ENCODE peak calls at places on chromosomes 5 and 9, in four cellular contexts. D is GM12878, U is H1, K is HepG2. N is an unnamed sample.

GRCh38 chr5:9239626-9240025 is 306.2 kb downstream of the SEMA5A start:
- DNase-seq in D (no peak), U (no peak), K (no peak), N (no peak)

GRCh38 chr5:171162602-171163001 is 146.4 kb upstream of the TLX3 start:
- DNase-seq in D (no peak), U (peak), K (no peak), N (peak)

GRCh38 chr5:136062563-136063274 is 33.9 kb downstream of the TGFBI start:
- DNase-seq in D (no peak), U (no peak), K (peak), N (peak)

GRCh38 chr9:69554945-69555344 is 117.2 kb downstream of the APBA1 start:
- DNase-seq in D (no peak), U (no peak), K (no peak), N (no peak)

GRCh38 chr9:125558453-125559084 is 148.4 kb downstream of the MAPKAP1 start:
- DNase-seq in D (peak), U (peak), K (peak), N (peak)

GRCh38 chr9:78640728-78641127 is 343.8 kb downstream of the PSAT1 start:
- DNase-seq in D (no peak), U (no peak), K (no peak), N (no peak)

GRCh38 chr5:124512236-124512635 is 234.2 kb downstream of the ZNF608 start:
- DNase-seq in D (no peak), U (no peak), K (no peak), N (no peak)

GRCh38 chr5:87944553-87945320 is 323.9 kb downstream of the TMEM161B start:
- DNase-seq in D (no peak), U (no peak), K (no peak), N (no peak)

GRCh38 chr9:86500667-86501435 is 146.6 kb upstream of the TUT7 start:
- DNase-seq in D (no peak), U (no peak), K (no peak), N (no peak)

GRCh38 chr5:101995585-101995984 is 300.5 kb downstream of the SLCO4C1 start:
- DNase-seq in D (no peak), U (no peak), K (no peak), N (no peak)

GRCh38 chr5:150295172-150295611 is 5.6 kb upstream of the CAMK2A start:
- DNase-seq in D (no peak), U (no peak), K (peak), N (no peak)

GRCh38 chr9:32725066-32725860 is 58.1 kb upstream of the TMEM215 start:
- DNase-seq in D (no peak), U (no peak), K (no peak), N (no peak)

GRCh38 chr5:132180134-132180745 is 47.4 kb downstream of the P4HA2 start:
- DNase-seq in D (no peak), U (no peak), K (peak), N (peak)

GRCh38 chr9:135256568-135257354 is 169.3 kb downstream of the OLFM1 start:
- DNase-seq in D (no peak), U (no peak), K (no peak), N (no peak)

GRCh38 chr5:96753848-96754247 is 53.9 kb downstream of the ERAP1 start:
- DNase-seq in D (no peak), U (no peak), K (no peak), N (no peak)

GRCh38 chr5:96763012-96763411 is 44.7 kb downstream of the ERAP1 start:
- DNase-seq in D (no peak), U (no peak), K (no peak), N (no peak)

GRCh38 chr5:96761618-96762017 is 46.1 kb downstream of the ERAP1 start:
- DNase-seq in D (no peak), U (no peak), K (no peak), N (no peak)

GRCh38 chr5:96756985-96757384 is 50.8 kb downstream of the ERAP1 start:
- DNase-seq in D (no peak), U (no peak), K (no peak), N (no peak)

GRCh38 chr5:96758621-96759020 is 49.1 kb downstream of the ERAP1 start:
- DNase-seq in D (no peak), U (no peak), K (no peak), N (no peak)
- TF ChIP-seq CBX5 in D (no peak), U (no peak), K (no peak), N (no peak)

GRCh38 chr9:91305596-91305995 is 56.1 kb downstream of the AUH start:
- DNase-seq in D (no peak), U (no peak), K (no peak), N (no peak)

GRCh38 chr9:91307279-91307678 is 54.4 kb downstream of the AUH start:
- DNase-seq in D (peak), U (no peak), K (no peak), N (no peak)

GRCh38 chr9:91308144-91308543 is 53.6 kb downstream of the AUH start:
- DNase-seq in D (no peak), U (no peak), K (no peak), N (no peak)

GRCh38 chr9:91303741-91304140 is 58.0 kb downstream of the AUH start:
- DNase-seq in D (no peak), U (no peak), K (no peak), N (no peak)

GRCh38 chr9:91306261-91306660 is 55.5 kb downstream of the AUH start:
- DNase-seq in D (no peak), U (no peak), K (no peak), N (no peak)
- TF ChIP-seq CBX5 in D (no peak), U (no peak), K (no peak), N (no peak)

DNA sequence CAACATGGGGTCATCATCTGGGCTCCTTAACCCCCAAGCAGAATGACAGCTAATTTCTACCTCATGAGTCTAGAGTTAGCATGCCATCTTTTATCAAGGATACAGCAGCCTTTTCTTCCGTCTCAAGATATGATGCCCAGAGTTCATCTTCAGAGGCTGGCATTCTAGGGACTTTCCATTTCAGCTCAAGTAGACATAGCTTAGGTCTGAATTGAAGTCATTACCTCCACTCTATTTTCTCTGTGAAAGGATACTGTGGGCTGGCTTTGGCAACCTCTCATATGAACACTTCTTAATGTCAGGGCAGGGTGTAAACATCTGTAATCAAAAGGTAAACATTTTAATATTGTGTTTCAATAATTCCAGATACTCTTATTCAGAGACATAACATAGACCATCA is 535.7 kb downstream of the MAT2B start:
- DNase-seq in D (no peak), U (no peak), K (no peak), N (no peak)
- TF ChIP-seq CBX5 in D (no peak), U (no peak), K (no peak), N (no peak)

GRCh38 chr9:27279611-27280010 is 17.3 kb downstream of the EQTN start:
- DNase-seq in D (no peak), U (no peak), K (no peak), N (no peak)

GRCh38 chr9:27280858-27281257 is 16.1 kb downstream of the EQTN start:
- DNase-seq in D (no peak), U (no peak), K (no peak), N (no peak)

GRCh38 chr9:27280249-27280648 is 16.7 kb downstream of the EQTN start:
- DNase-seq in D (no peak), U (no peak), K (no peak), N (no peak)

GRCh38 chr9:27276182-27277030 is 20.5 kb downstream of the EQTN start:
- DNase-seq in D (no peak), U (no peak), K (peak), N (peak)

DNA sequence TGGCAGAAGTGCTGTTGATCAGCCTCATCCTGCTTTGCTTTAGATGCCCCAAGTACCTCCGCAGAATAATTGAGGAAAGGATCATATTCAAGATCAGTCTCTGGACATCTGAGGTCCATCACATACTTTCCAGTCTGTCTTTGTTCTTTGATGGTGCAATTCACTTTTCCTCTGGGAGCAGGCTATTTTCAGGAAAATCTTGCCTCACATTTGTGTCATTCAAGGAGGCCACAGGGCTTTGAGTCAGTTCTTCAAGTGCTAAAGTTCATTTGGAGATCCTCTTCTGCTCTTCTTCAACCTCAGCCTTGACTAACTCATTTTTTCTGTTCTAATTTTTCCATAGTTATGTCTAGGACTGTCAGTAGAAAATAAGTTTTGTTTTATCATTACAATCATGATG is 18.6 kb downstream of the EQTN start:
- DNase-seq in D (no peak), U (no peak), K (no peak), N (no peak)
- TF ChIP-seq CBX5 in D (no peak), U (no peak), K (no peak), N (no peak)

GRCh38 chr9:127788337-127789011 is 2.6 kb downstream of the CDK9 start:
- DNase-seq in D (no peak), U (no peak), K (no peak), N (no peak)
- TF ChIP-seq CBX5 in D (no peak), U (no peak), K (no peak), N (no peak)

DNA sequence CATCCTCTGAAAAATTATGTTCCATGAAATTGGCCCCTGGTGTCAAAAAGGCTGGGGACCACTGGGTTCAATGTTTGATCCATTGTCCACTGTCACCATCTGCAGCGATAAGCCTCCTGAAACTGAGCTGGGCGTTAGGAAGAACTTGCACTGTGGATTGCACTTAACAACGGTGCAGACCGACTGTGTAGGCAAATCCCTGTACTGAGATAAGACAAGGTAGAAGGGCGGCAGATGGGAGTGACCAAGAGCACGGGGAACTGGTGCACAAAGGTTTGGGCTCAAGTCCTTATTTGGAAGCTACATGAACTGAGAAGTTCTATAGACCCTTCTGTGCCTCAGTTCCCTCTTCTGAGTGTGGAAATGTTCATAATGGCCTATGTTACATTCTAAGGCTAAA is 41.6 kb upstream of the FLT4 start:
- DNase-seq in D (no peak), U (no peak), K (no peak), N (no peak)
- TF ChIP-seq CBX5 in D (no peak), U (no peak), K (no peak), N (no peak)

GRCh38 chr5:105836263-105836662 is 1834.5 kb downstream of the EFNA5 start:
- DNase-seq in D (no peak), U (no peak), K (no peak), N (no peak)
- TF ChIP-seq CBX5 in D (no peak), U (no peak), K (no peak), N (no peak)

N was measured in K562.